ENCODE peak calls at places on chromosome 3, in ten cellular contexts. P is non-pigmented ciliary epithelial cell; Z is neuronal stem cell; U is cardiac fibroblast; M is GM23248; I is activated T-cell treated with anti-CD3 and anti-CD28 coated beads for 48 hours; R is GM23338; T is activated CD8-positive, alpha-beta memory T cell treated with anti-CD3 and anti-CD28 coated beads for 48 hours; Q is activated CD4-positive, CD25-positive, alpha-beta regulatory T cell; L is sigmoid colon. N is an unnamed sample.

GRCh38 chr3:155462672-155463071 is 169.2 kb upstream of the STRIT1 start:
- DNase-seq in R (no peak), Z (no peak), I (no peak), L (no peak), T (no peak), Q (no peak), M (no peak), U (no peak), P (no peak), N (no peak)

GRCh38 chr3:129834580-129834979 is 58.9 kb downstream of the TMCC1 start:
- DNase-seq in U (no peak), M (no peak), P (no peak), Q (no peak), T (no peak), Z (no peak), I (no peak), R (no peak), L (no peak), N (no peak)

GRCh38 chr3:150094150-150094932 is 123.6 kb upstream of the PFN2 start:
- DNase-seq in T (no peak), U (no peak), M (peak; percentile 55), P (no peak), Q (no peak), Z (no peak), R (peak; percentile 23), L (no peak), I (no peak), N (no peak)

GRCh38 chr3:182487621-182488020 is 305.7 kb upstream of the ATP11B start:
- DNase-seq in Z (no peak), I (no peak), U (no peak), M (no peak), T (no peak), Q (no peak), P (no peak), L (no peak), R (no peak), N (no peak)

GRCh38 chr3:150825916-150826377 is 63.0 kb upstream of the SIAH2 start:
- DNase-seq in R (no peak), L (no peak), M (no peak), I (no peak), U (no peak), T (no peak), P (no peak), Q (no peak), Z (no peak), N (no peak)

GRCh38 chr3:134666466-134666865 is 15.6 kb upstream of the KY start:
- DNase-seq in P (no peak), T (no peak), L (no peak), U (peak; percentile 37), Z (no peak), M (peak; percentile 93), R (no peak), I (no peak), Q (no peak), N (no peak)

GRCh38 chr3:117016359-117016758 is 306.8 kb downstream of the TUSC7 start:
- DNase-seq in T (no peak), P (no peak), M (no peak), L (no peak), Z (peak; percentile 18), U (no peak), R (peak; percentile 67), Q (no peak), I (no peak), N (no peak)

GRCh38 chr3:36959821-36960220 is 15.0 kb upstream of the TRANK1 start:
- DNase-seq in M (no peak), U (no peak), I (no peak), L (no peak), Q (no peak), P (no peak), R (no peak), T (no peak), Z (no peak), N (no peak)

GRCh38 chr3:119315600-119316312 is 21.6 kb downstream of the ARHGAP31 start:
- DNase-seq in Z (no peak), U (peak; percentile 36), P (no peak), R (no peak), I (no peak), T (no peak), L (no peak), M (peak; percentile 37), Q (no peak), N (peak; percentile 44)

GRCh38 chr3:172709776-172710708 is 825 bp downstream of the NCEH1 start:
- DNase-seq in I (no peak), P (no peak), U (peak; percentile 47), L (peak; percentile 83), Q (no peak), T (no peak), R (peak; percentile 41), Z (no peak), M (peak; percentile 77), N (peak; percentile 60)

GRCh38 chr3:110343945-110344344 is 727.7 kb upstream of the NECTIN3 start:
- DNase-seq in L (no peak), T (no peak), U (peak; percentile 9), M (peak; percentile 69), P (no peak), R (no peak), Q (no peak), Z (no peak), I (no peak), N (peak; percentile 15)

GRCh38 chr3:117622130-117622841 is 912.7 kb downstream of the TUSC7 start:
- DNase-seq in U (peak; percentile 68), P (peak; percentile 30), R (no peak), I (no peak), Z (no peak), Q (no peak), T (no peak), M (peak; percentile 95), L (no peak), N (peak; percentile 63)

GRCh38 chr3:197555281-197556261 is at the start of gene BDH1:
- DNase-seq in M (peak; percentile 36), P (no peak), L (no peak), T (peak; percentile 75), Z (peak; percentile 56), Q (peak; percentile 37), U (no peak), I (peak; percentile 77), R (peak; percentile 83), N (peak; percentile 49)

N was measured in cardiac muscle cell.